ENCODE peak calls at places on chromosomes 1 and 21, in five cellular contexts. V is astrocyte of the spinal cord, O is body of pancreas, W is uterus, P is heart left ventricle. Y is an unnamed sample.

GRCh38 chr1:180488661-180489060 is 13.7 kb downstream of the ACBD6 start:
- DNase-seq in O (no peak), V (no peak), P (no peak), W (no peak), Y (no peak)

GRCh38 chr1:109787845-109788605 is 24.3 kb upstream of the EPS8L3 start:
- DNase-seq in O (peak), V (no peak), P (peak), W (peak), Y (no peak)

GRCh38 chr1:52523376-52523775 is 29.5 kb downstream of the TUT4 start:
- DNase-seq in O (no peak), P (no peak), W (no peak), V (peak), Y (no peak)

GRCh38 chr1:186843261-186843660 is 14.5 kb downstream of the PLA2G4A start:
- DNase-seq in O (no peak), V (no peak), W (no peak), P (no peak), Y (no peak)

GRCh38 chr1:52674497-52675384 is 23.4 kb downstream of the COA7 start:
- DNase-seq in W (no peak), P (no peak), O (no peak), V (no peak), Y (no peak)

GRCh38 chr1:174800221-174800791 is 199.4 kb upstream of the CACYBP start:
- DNase-seq in P (no peak), O (peak), V (no peak), W (no peak), Y (no peak)

GRCh38 chr1:24281591-24281990 is 37.6 kb upstream of the GRHL3 start:
- DNase-seq in P (no peak), W (no peak), V (no peak), O (no peak), Y (no peak)

GRCh38 chr21:43187715-43188114 is 18.9 kb downstream of the CRYAA start:
- DNase-seq in P (no peak), V (no peak), W (no peak), O (no peak), Y (no peak)

GRCh38 chr1:154571964-154572288 is 4.3 kb downstream of the CHRNB2 start:
- DNase-seq in W (no peak), P (no peak), O (no peak), V (no peak), Y (no peak)

GRCh38 chr1:27026621-27027574 is 14.2 kb upstream of the TENT5B start:
- DNase-seq in O (peak), P (no peak), V (peak), W (peak), Y (no peak)

GRCh38 chr21:45532826-45533730 is 9.2 kb downstream of the SLC19A1 start:
- DNase-seq in W (no peak), O (no peak), V (no peak), P (peak), Y (no peak)

GRCh38 chr1:34500451-34500850 is 254.4 kb upstream of the GJB5 start:
- DNase-seq in P (peak), O (peak), V (peak), W (no peak), Y (no peak)

GRCh38 chr1:222382171-222382570 is 165.7 kb downstream of the HHIPL2 start:
- DNase-seq in P (no peak), O (no peak), V (no peak), W (no peak), Y (no peak)

GRCh38 chr1:101846820-101847219 is 149.9 kb downstream of the OLFM3 start:
- DNase-seq in W (no peak), O (no peak), P (peak), V (no peak), Y (no peak)

GRCh38 chr1:61953076-61953789 is 211.0 kb downstream of the PATJ start:
- DNase-seq in W (no peak), P (no peak), O (no peak), V (peak), Y (no peak)

GRCh38 chr1:236064674-236065508 is at the start of gene NID1:
- DNase-seq in W (peak), O (peak), V (peak), P (peak), Y (peak)

GRCh38 chr1:36924282-36924791 is 110.0 kb downstream of the GRIK3 start:
- DNase-seq in W (no peak), P (peak), O (peak), V (peak), Y (no peak)

GRCh38 chr1:115793162-115793561 is 24.6 kb upstream of the CASQ2 start:
- DNase-seq in V (no peak), O (no peak), W (no peak), P (peak), Y (no peak)

GRCh38 chr1:51048670-51049069 is 53.4 kb upstream of the C1orf185 start:
- DNase-seq in V (no peak), W (no peak), O (no peak), P (no peak), Y (no peak)

GRCh38 chr21:39575778-39576177 is 37.0 kb upstream of the B3GALT5 start:
- DNase-seq in P (no peak), O (no peak), W (no peak), V (peak), Y (no peak)

GRCh38 chr1:160206421-160207117 is 1.4 kb downstream of the PEA15 start:
- DNase-seq in P (no peak), W (no peak), V (peak), O (no peak), Y (peak)

GRCh38 chr1:222909586-222909985 is 94.7 kb downstream of the DISP1 start:
- DNase-seq in W (no peak), P (peak), V (no peak), O (no peak), Y (peak)

GRCh38 chr1:78619803-78620579 is at the start of gene IFI44L:
- DNase-seq in P (peak), W (peak), V (peak), O (peak), Y (peak)

GRCh38 chr1:77832889-77833288 is 53.4 kb downstream of the MIGA1 start:
- DNase-seq in V (peak), O (no peak), W (no peak), P (no peak), Y (peak)

GRCh38 chr1:241411056-241411775 is 54.2 kb upstream of the RGS7 start:
- DNase-seq in O (no peak), W (no peak), P (no peak), V (peak), Y (peak)

GRCh38 chr1:207152792-207153434 is 48.9 kb downstream of the C4BPA start:
- DNase-seq in V (no peak), W (no peak), O (no peak), P (no peak), Y (no peak)

GRCh38 chr1:50977575-50978143 is 7.6 kb downstream of the CDKN2C start:
- DNase-seq in O (peak), W (peak), V (peak), P (peak), Y (peak)

GRCh38 chr1:228801068-228801467 is 65.8 kb downstream of the RHOU start:
- DNase-seq in W (no peak), V (no peak), P (no peak), O (peak), Y (no peak)

GRCh38 chr1:154327466-154328317 is 2.4 kb downstream of the ATP8B2 start:
- DNase-seq in O (no peak), P (no peak), W (peak), V (no peak), Y (no peak)

GRCh38 chr1:228059536-228060457 is 22.7 kb upstream of the ARF1 start:
- DNase-seq in O (peak), P (peak), V (no peak), W (peak), Y (no peak)

GRCh38 chr1:43509007-43509739 is 21.5 kb upstream of the PTPRF start:
- DNase-seq in P (no peak), V (no peak), W (no peak), O (no peak), Y (no peak)

GRCh38 chr1:46724991-46725735 is 6.2 kb upstream of the EFCAB14 start:
- DNase-seq in P (peak), W (peak), O (peak), V (peak), Y (peak)

GRCh38 chr1:10634428-10635384 is 160.0 kb downstream of the PEX14 start:
- DNase-seq in P (no peak), V (no peak), W (peak), O (no peak), Y (no peak)

GRCh38 chr1:10057305-10057704 is 24.5 kb downstream of the UBE4B start:
- DNase-seq in P (no peak), W (peak), V (peak), O (peak), Y (peak)

GRCh38 chr1:7902478-7903084 is 38.1 kb downstream of the TNFRSF9 start:
- DNase-seq in O (peak), P (peak), V (peak), W (peak), Y (peak)

GRCh38 chr1:172751668-172752067 is 92.8 kb downstream of the FASLG start:
- DNase-seq in O (no peak), W (no peak), P (no peak), V (no peak), Y (no peak)

GRCh38 chr1:219058891-219059820 is 114.5 kb upstream of the LYPLAL1 start:
- DNase-seq in P (no peak), O (no peak), V (no peak), W (no peak), Y (no peak)

DNA sequence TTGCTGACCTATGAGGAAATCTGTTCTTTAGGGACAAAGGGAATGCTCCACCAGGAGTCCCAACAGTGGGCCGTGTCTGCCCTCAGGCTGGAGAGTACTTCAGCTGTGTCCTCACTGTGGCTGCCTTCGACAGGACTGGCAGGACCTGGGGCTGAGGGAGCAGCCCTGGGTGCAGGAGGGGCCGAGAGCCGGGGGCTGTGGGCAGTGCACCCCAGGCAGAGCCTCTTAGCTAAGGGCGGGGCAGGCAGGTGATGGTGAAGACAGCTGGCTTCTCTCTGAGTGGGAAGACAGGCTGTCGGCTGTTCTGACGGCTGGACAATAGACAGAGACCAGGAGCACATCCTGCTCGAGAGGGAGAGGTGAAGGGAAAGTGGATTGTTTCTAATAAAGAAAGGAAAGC is 91.7 kb downstream of the STUM start:
- DNase-seq in O (no peak), W (peak), V (no peak), P (peak), Y (no peak)
- TF ChIP-seq CTCF in O (no peak), W (no peak), V (no peak), P (no peak), Y (no peak)

GRCh38 chr1:59900640-59901039 is 25.9 kb downstream of the CYP2J2 start:
- DNase-seq in P (no peak), O (no peak), V (no peak), W (no peak), Y (no peak)
- TF ChIP-seq CTCF in P (no peak), O (no peak), V (no peak), W (no peak), Y (no peak)

GRCh38 chr1:145846191-145846590 is 761 bp downstream of the NUDT17 start:
- DNase-seq in W (no peak), V (peak), P (no peak), O (peak), Y (peak)
- TF ChIP-seq CTCF in W (no peak), V (peak), P (peak), O (peak), Y (peak)

GRCh38 chr1:81811757-81812371 is 11.1 kb downstream of the ADGRL2 start:
- DNase-seq in W (no peak), O (no peak), V (peak), P (no peak), Y (no peak)
- TF ChIP-seq CTCF in W (no peak), O (peak), V (peak), P (no peak), Y (peak)

GRCh38 chr21:27466175-27466574 is 499.3 kb upstream of the ADAMTS5 start:
- DNase-seq in O (no peak), V (no peak), W (no peak), P (no peak), Y (no peak)
- TF ChIP-seq CTCF in O (no peak), V (peak), W (no peak), P (no peak), Y (peak)

GRCh38 chr1:85019989-85020388 is 23.1 kb upstream of the MCOLN2 start:
- DNase-seq in P (no peak), W (no peak), O (no peak), V (peak), Y (peak)

GRCh38 chr1:85025940-85026339 is 22.4 kb downstream of the MCOLN3 start:
- DNase-seq in W (no peak), O (no peak), V (no peak), P (no peak), Y (no peak)

GRCh38 chr1:85027242-85027983 is 20.9 kb downstream of the MCOLN3 start:
- DNase-seq in O (no peak), V (no peak), W (no peak), P (no peak), Y (peak)

GRCh38 chr1:85022700-85023099 is 25.6 kb downstream of the MCOLN3 start:
- DNase-seq in V (no peak), W (no peak), O (no peak), P (no peak), Y (no peak)

GRCh38 chr1:85024736-85025135 is 23.6 kb downstream of the MCOLN3 start:
- DNase-seq in W (no peak), O (no peak), V (no peak), P (no peak), Y (no peak)
- TF ChIP-seq CTCF in W (no peak), O (no peak), V (no peak), P (no peak), Y (no peak)

GRCh38 chr1:232445361-232446106 is 184.4 kb downstream of the SIPA1L2 start:
- DNase-seq in W (no peak), V (peak), O (no peak), P (no peak), Y (no peak)
- TF ChIP-seq CTCF in W (no peak), V (no peak), O (no peak), P (no peak), Y (no peak)